ENCODE peak calls at places on chromosomes 7 and 10, in six cellular contexts. S, P, O, M, B and C are unnamed samples.

GRCh38 chr10:60048146-60048545 is 141.8 kb upstream of the CCDC6 start:
- DNase-seq in S (no peak), P (no peak), O (no peak), M (peak; percentile 39), B (no peak), C (no peak)

GRCh38 chr10:69676301-69676700 is 46.3 kb downstream of the FAM241B start:
- DNase-seq in S (no peak), P (no peak), O (no peak), M (no peak), B (no peak), C (no peak)

GRCh38 chr7:154425326-154425725 is 373.1 kb downstream of the DPP6 start:
- DNase-seq in S (no peak), P (no peak), O (no peak), M (no peak), B (no peak), C (no peak)

GRCh38 chr7:108417144-108417543 is 39.1 kb downstream of the NRCAM start:
- DNase-seq in S (no peak), P (no peak), O (no peak), M (no peak), B (no peak), C (no peak)

GRCh38 chr7:138848056-138848975 is 50.3 kb upstream of the ATP6V0A4 start:
- DNase-seq in S (no peak), P (no peak), O (no peak), M (no peak), B (no peak), C (no peak)

GRCh38 chr10:34380816-34381215 is 434.3 kb downstream of the PARD3 start:
- DNase-seq in S (no peak), P (no peak), O (no peak), M (no peak), B (no peak), C (no peak)

GRCh38 chr10:124231188-124232135 is 138.1 kb upstream of the CHST15 start:
- DNase-seq in S (no peak), P (peak; percentile 73), O (no peak), M (no peak), B (no peak), C (no peak)

GRCh38 chr10:132418520-132419416 is 21.8 kb downstream of the PWWP2B start:
- DNase-seq in S (no peak), P (no peak), O (no peak), M (no peak), B (peak; percentile 69), C (peak; percentile 68)

GRCh38 chr10:79376751-79377556 is 29.7 kb downstream of the PPIF start:
- DNase-seq in S (no peak), P (no peak), O (no peak), M (no peak), B (no peak), C (no peak)

GRCh38 chr7:151157645-151158329 is 9.7 kb downstream of the GBX1 start:
- DNase-seq in S (no peak), P (no peak), O (no peak), M (no peak), B (no peak), C (peak; percentile 53)

GRCh38 chr10:96512524-96512991 is 1.2 kb downstream of the TLL2 start:
- DNase-seq in S (no peak), P (peak; percentile 65), O (peak; percentile 16), M (no peak), B (peak; percentile 55), C (no peak)

GRCh38 chr7:135389971-135390370 is 119.9 kb downstream of the CNOT4 start:
- DNase-seq in S (no peak), P (no peak), O (no peak), M (no peak), B (no peak), C (no peak)

GRCh38 chr7:36747251-36747968 is 23.1 kb upstream of the AOAH start:
- DNase-seq in S (no peak), P (no peak), O (no peak), M (no peak), B (no peak), C (peak; percentile 57)

GRCh38 chr10:62456611-62457101 is 82.5 kb downstream of the ZNF365 start:
- DNase-seq in S (peak; percentile 8), P (no peak), O (no peak), M (no peak), B (no peak), C (no peak)

GRCh38 chr10:102152545-102152890 is 329 bp downstream of the NOLC1 start:
- DNase-seq in S (no peak), P (peak; percentile 77), O (no peak), M (no peak), B (no peak), C (no peak)

GRCh38 chr10:58834093-58834674 is 321.5 kb downstream of the BICC1 start:
- DNase-seq in S (no peak), P (no peak), O (no peak), M (no peak), B (no peak), C (no peak)

GRCh38 chr7:107528461-107528860 is 35.3 kb downstream of the COG5 start:
- DNase-seq in S (no peak), P (no peak), O (no peak), M (peak; percentile 20), B (no peak), C (peak; percentile 24)

GRCh38 chr10:67725567-67725966 is 29.6 kb upstream of the CTNNA3 start:
- DNase-seq in S (no peak), P (no peak), O (no peak), M (no peak), B (no peak), C (no peak)

GRCh38 chr10:100129424-100129823 is 47.8 kb upstream of the CPN1 start:
- DNase-seq in S (no peak), P (no peak), O (no peak), M (peak; percentile 13), B (peak; percentile 42), C (no peak)

GRCh38 chr10:50407077-50407801 is 155.9 kb upstream of the ASAH2 start:
- DNase-seq in S (no peak), P (no peak), O (no peak), M (no peak), B (no peak), C (no peak)

GRCh38 chr7:40793132-40793531 is 658.3 kb downstream of the SUGCT start:
- DNase-seq in S (no peak), P (no peak), O (no peak), M (no peak), B (no peak), C (no peak)

GRCh38 chr10:64528294-64529002 is 1007.2 kb downstream of the REEP3 start:
- DNase-seq in S (no peak), P (no peak), O (no peak), M (no peak), B (no peak), C (no peak)

GRCh38 chr10:77873558-77874380 is 52.8 kb downstream of the DLG5 start:
- DNase-seq in S (no peak), P (no peak), O (peak; percentile 64), M (peak; percentile 70), B (no peak), C (peak; percentile 94)

GRCh38 chr10:77673515-77674140 is 36.0 kb upstream of the KCNMA1 start:
- DNase-seq in S (no peak), P (no peak), O (no peak), M (no peak), B (no peak), C (no peak)

GRCh38 chr7:114979388-114979787 is 57.5 kb downstream of the MDFIC start:
- DNase-seq in S (peak; percentile 63), P (no peak), O (peak; percentile 45), M (no peak), B (peak; percentile 72), C (no peak)

GRCh38 chr10:230758-231157 is 95.5 kb downstream of the ZMYND11 start:
- DNase-seq in S (no peak), P (peak; percentile 31), O (no peak), M (peak; percentile 15), B (no peak), C (no peak)

GRCh38 chr10:122706947-122707346 is 7.3 kb upstream of the C10orf120 start:
- DNase-seq in S (no peak), P (no peak), O (no peak), M (no peak), B (peak; percentile 66), C (no peak)

GRCh38 chr7:40316176-40316575 is 181.4 kb downstream of the SUGCT start:
- DNase-seq in S (no peak), P (no peak), O (no peak), M (no peak), B (no peak), C (no peak)

GRCh38 chr7:34759477-34760125 is 101.6 kb downstream of the NPSR1 start:
- DNase-seq in S (no peak), P (peak; percentile 38), O (no peak), M (peak; percentile 61), B (no peak), C (no peak)

DNA sequence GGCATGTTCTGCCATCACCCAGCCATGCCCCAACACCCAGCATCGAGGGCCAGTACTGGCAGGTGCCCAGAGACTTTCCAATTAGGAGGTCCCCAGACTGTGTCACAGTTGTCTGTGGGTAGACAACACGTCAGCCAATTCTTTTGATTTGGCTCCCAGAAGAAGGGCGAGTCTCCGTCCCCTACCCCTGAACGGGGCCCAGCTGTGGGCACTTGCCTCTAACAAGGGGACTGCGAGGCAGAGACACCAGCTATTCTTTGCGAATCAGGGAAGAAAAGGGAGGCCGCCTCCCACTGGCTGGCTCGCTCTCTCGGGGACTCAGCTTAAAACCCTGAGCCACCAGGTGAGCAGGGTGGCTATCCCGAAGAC is 167.3 kb downstream of the USP6NL start:
- DNase-seq in S (no peak), P (no peak), O (no peak), M (no peak), B (no peak), C (no peak)
- TF ChIP-seq POLR2A in S (no peak), P (no peak), O (no peak), M (no peak), B (no peak), C (no peak)

GRCh38 chr10:110837418-110838120 is 34.2 kb upstream of the PDCD4 start:
- DNase-seq in S (no peak), P (no peak), O (peak; percentile 58), M (peak; percentile 68), B (no peak), C (no peak)
- TF ChIP-seq POLR2A in S (no peak), P (no peak), O (no peak), M (no peak), B (no peak), C (no peak)

GRCh38 chr10:24574578-24575155 is 149.0 kb downstream of the ARHGAP21 start:
- DNase-seq in S (no peak), P (peak; percentile 76), O (no peak), M (no peak), B (no peak), C (no peak)
- TF ChIP-seq POLR2A in S (no peak), P (no peak), O (no peak), M (no peak), B (no peak), C (no peak)

DNA sequence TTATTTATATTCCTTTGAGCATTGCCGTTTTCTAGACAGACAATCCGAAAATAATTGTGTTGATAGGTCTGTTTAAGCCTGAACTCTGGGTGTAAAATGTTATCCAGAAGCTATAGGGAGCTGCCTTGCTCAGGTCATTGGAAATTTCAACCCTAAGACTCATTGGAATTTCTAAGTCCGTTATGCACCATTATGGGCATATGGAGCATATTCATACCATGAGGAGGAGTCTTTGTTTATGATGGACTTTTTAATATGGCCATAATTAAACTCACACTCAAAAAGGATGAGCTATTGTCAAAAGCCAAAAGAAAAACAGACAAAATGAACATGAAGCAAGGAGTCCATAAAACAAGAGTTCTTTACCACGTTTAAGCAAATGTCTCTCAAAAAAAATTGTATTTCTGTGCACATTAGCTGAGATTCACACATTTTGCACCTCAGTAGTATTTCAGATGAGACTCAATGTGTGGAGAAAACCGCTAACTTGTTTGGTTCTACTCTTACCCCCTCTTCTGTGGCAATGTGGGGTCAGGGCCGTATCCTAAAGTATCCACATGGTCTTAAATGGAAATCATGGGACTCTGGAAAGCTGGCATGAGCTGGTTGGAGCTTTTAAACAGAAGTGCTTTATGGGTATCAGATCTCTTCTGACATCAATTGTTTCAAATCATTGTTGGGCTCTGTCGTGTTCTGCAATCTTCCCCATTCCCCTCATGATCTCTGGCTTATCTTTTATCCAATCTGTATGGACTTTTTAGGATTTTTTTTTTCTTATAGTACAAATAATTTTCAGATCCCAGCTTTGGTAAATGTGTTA is 60.5 kb downstream of the PODXL start:
- DNase-seq in S (no peak), P (no peak), O (no peak), M (no peak), B (no peak), C (no peak)
- TF ChIP-seq POLR2A in S (no peak), P (no peak), O (no peak), M (no peak), B (no peak), C (no peak)